ENCODE peak calls at places on chromosomes 3 and 15, in nine cellular contexts. A, S, L, Z, V, I, T, Y and U are unnamed samples.

GRCh38 chr3:163391407-163392181 is 1686.7 kb downstream of the SI start:
- DNase-seq in A (no peak), S (no peak), L (no peak), Z (no peak), V (no peak), I (no peak), T (no peak), Y (no peak), U (no peak)

GRCh38 chr15:80068578-80068977 is 9.1 kb downstream of the ZFAND6 start:
- DNase-seq in A (no peak), S (no peak), L (no peak), Z (no peak), V (no peak), I (no peak), T (no peak), Y (no peak), U (no peak)

GRCh38 chr3:42503251-42503924 is 945 bp downstream of the VIPR1 start:
- DNase-seq in A (no peak), S (peak; percentile 35), L (no peak), Z (no peak), V (no peak), I (no peak), T (no peak), Y (no peak), U (peak; percentile 1)

GRCh38 chr15:51132384-51133139 is 37.9 kb upstream of the TNFAIP8L3 start:
- DNase-seq in A (peak; percentile 100), S (peak; percentile 78), L (peak; percentile 43), Z (peak; percentile 61), V (no peak), I (peak; percentile 34), T (no peak), Y (peak; percentile 85), U (peak; percentile 59)

GRCh38 chr15:70051948-70052633 is 45.6 kb downstream of the TLE3 start:
- DNase-seq in A (no peak), S (no peak), L (no peak), Z (no peak), V (no peak), I (no peak), T (no peak), Y (no peak), U (no peak)

GRCh38 chr3:197950661-197951029 is 655 bp downstream of the RPL35A start:
- DNase-seq in A (no peak), S (no peak), L (no peak), Z (no peak), V (no peak), I (no peak), T (no peak), Y (no peak), U (no peak)

GRCh38 chr3:159232966-159233365 is 431.1 kb downstream of the MFSD1 start:
- DNase-seq in A (no peak), S (no peak), L (no peak), Z (no peak), V (no peak), I (no peak), T (no peak), Y (no peak), U (no peak)

GRCh38 chr3:46097691-46098241 is 70.5 kb upstream of the XCR1 start:
- DNase-seq in A (peak; percentile 82), S (no peak), L (no peak), Z (no peak), V (no peak), I (peak; percentile 54), T (no peak), Y (no peak), U (no peak)

GRCh38 chr3:43279532-43279931 is 6.8 kb upstream of the SNRK start:
- DNase-seq in A (no peak), S (no peak), L (no peak), Z (no peak), V (no peak), I (no peak), T (no peak), Y (no peak), U (no peak)

GRCh38 chr3:133437391-133438093 is 37.7 kb downstream of the BFSP2 start:
- DNase-seq in A (peak; percentile 51), S (no peak), L (no peak), Z (no peak), V (no peak), I (no peak), T (no peak), Y (no peak), U (no peak)

GRCh38 chr3:64161481-64161952 is 63.7 kb downstream of the PRICKLE2 start:
- DNase-seq in A (peak; percentile 12), S (no peak), L (peak; percentile 64), Z (no peak), V (no peak), I (no peak), T (no peak), Y (no peak), U (no peak)

GRCh38 chr15:62856466-62857246 is 185.9 kb upstream of the TPM1 start:
- DNase-seq in A (no peak), S (peak; percentile 38), L (no peak), Z (no peak), V (no peak), I (no peak), T (no peak), Y (no peak), U (no peak)

GRCh38 chr3:44906997-44907396 is 32.6 kb downstream of the TGM4 start:
- DNase-seq in A (peak; percentile 36), S (no peak), L (peak; percentile 81), Z (no peak), V (no peak), I (no peak), T (no peak), Y (no peak), U (no peak)

GRCh38 chr15:53837263-53837662 is 77.8 kb upstream of the WDR72 start:
- DNase-seq in A (no peak), S (no peak), L (peak; percentile 4), Z (no peak), V (no peak), I (no peak), T (no peak), Y (no peak), U (no peak)

DNA sequence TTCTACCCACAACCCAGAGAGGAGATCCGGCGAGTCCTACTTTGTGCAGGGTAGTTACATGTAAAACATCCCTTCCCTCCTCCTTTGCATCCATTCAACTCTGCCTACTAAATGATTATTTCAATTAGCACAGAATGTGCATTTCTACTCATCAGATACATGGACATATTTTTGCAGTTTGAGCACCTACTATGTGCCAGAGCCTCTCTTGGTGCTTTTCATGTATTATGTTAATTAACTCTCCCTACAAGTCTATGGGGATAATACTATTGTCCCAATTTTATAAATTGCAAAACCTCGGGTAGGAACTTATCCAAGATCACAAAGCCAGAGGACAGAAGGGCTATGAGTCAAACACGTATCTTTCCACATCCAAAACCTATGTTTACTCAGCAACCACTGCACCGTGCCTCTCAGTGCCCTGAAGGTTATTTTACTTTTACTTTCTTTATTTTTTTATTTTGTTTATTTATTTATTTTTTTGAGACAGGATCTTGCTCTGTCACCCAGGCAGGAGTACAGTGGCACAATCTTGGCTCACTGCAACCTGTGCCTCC is 432.8 kb downstream of the MAGI1 start:
- DNase-seq in A (peak; percentile 16), S (no peak), L (peak; percentile 57), Z (no peak), V (no peak), I (no peak), T (no peak), Y (no peak), U (no peak)
- TF ChIP-seq CTCF in A (no peak), S (no peak), L (no peak), Z (no peak), V (no peak), I (no peak), T (no peak), Y (no peak), U (no peak)

GRCh38 chr15:65929573-65929972 is 60.3 kb downstream of the RAB11A start:
- DNase-seq in A (no peak), S (no peak), L (no peak), Z (no peak), V (no peak), I (no peak), T (no peak), Y (no peak), U (no peak)

GRCh38 chr15:65926899-65927298 is 57.6 kb downstream of the RAB11A start:
- DNase-seq in A (no peak), S (no peak), L (no peak), Z (no peak), V (no peak), I (no peak), T (no peak), Y (no peak), U (no peak)

GRCh38 chr15:65931221-65931620 is 61.9 kb downstream of the RAB11A start:
- DNase-seq in A (no peak), S (no peak), L (no peak), Z (no peak), V (no peak), I (no peak), T (no peak), Y (no peak), U (no peak)

GRCh38 chr15:65927545-65927944 is 58.3 kb downstream of the RAB11A start:
- DNase-seq in A (no peak), S (peak; percentile 65), L (no peak), Z (no peak), V (no peak), I (no peak), T (no peak), Y (no peak), U (no peak)

DNA sequence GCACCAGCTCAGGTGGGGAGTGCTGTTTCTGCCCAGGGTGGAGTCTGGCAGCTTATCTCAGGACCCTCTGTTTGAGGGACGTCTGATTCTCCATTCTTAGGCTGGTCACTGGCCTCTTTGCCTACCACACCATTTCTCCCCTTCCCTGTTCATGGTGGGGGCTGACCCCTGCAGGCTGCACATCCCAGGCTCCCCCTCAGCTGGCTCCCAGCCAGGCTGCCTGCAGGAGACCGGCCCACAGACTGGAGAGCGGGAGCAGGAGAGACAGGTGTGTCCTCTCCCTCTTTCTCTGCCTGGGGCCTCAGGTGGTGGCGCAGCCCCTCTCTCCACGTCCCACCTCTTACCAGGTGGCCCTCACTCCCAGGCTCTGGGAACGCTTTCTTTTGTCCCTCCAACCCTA is 60.8 kb downstream of the RAB11A start:
- DNase-seq in A (no peak), S (no peak), L (no peak), Z (no peak), V (no peak), I (no peak), T (no peak), Y (no peak), U (no peak)
- TF ChIP-seq CTCF in A (no peak), S (no peak), L (no peak), Z (no peak), V (no peak), I (no peak), T (no peak), Y (no peak), U (no peak)

GRCh38 chr3:11719406-11720219 is 75.9 kb upstream of the VGLL4 start:
- DNase-seq in A (peak; percentile 71), S (peak; percentile 98), L (peak; percentile 97), Z (peak; percentile 65), V (peak; percentile 67), I (peak; percentile 21), T (peak; percentile 94), Y (no peak), U (peak; percentile 60)
- TF ChIP-seq CTCF in A (no peak), S (no peak), L (no peak), Z (no peak), V (no peak), I (no peak), T (no peak), Y (no peak), U (no peak)

DNA sequence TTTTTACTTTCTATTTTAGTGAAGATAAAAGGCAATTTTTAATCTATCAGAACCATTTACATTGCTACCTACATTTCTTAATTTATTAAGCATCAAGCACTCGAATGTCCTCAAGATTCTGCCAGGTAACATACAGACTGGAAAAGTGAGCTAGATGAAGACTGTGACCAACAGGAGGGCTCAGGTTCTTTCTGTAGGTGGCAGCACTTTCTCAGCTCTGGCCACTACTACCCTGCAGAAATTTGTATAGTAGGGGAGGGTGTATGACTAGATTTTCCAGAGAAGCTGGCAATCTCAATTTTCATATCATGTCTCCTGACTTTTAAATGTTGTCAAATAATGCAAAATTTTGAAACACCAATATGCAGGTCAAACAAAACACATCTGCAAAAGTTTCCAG is 165.0 kb upstream of the SUCLG2 start:
- DNase-seq in A (peak; percentile 9), S (peak; percentile 58), L (peak; percentile 3), Z (no peak), V (no peak), I (no peak), T (no peak), Y (no peak), U (no peak)
- TF ChIP-seq CTCF in A (peak; percentile 37), S (peak; percentile 77), L (peak; percentile 47), Z (no peak), V (no peak), I (no peak), T (peak; percentile 46), Y (no peak), U (no peak)